ENCODE peak calls at places on chromosomes 12 and 14, in ten cellular contexts. T is NCI-H460; H is cardiac fibroblast; N is lung; V is mesothelial cell of epicardium; L is NT2/D1; Z is activated naive CD8-positive, alpha-beta T cell treated with anti-CD3 and anti-CD28 coated beads for 36 hours; C is transverse colon; I is Daoy; A is astrocyte of the spinal cord. Q is an unnamed sample.

GRCh38 chr14:100128688-100129087 is 30.8 kb downstream of the DEGS2 start:
- DNase-seq in T (no peak), H (no peak), N (no peak), V (no peak), L (no peak), Z (no peak), C (no peak), I (no peak), A (no peak), Q (no peak)

GRCh38 chr14:54652188-54652889 is 85.4 kb downstream of the SAMD4A start:
- DNase-seq in T (peak), H (peak), N (peak), V (peak), L (peak), Z (no peak), C (peak), I (peak), A (peak), Q (no peak)

GRCh38 chr14:33968722-33969121 is 17.8 kb upstream of the EGLN3 start:
- DNase-seq in T (no peak), H (no peak), N (no peak), V (no peak), L (no peak), Z (no peak), C (no peak), I (no peak), A (no peak), Q (no peak)

GRCh38 chr12:11862794-11863193 is 207.9 kb upstream of the BCL2L14 start:
- DNase-seq in T (no peak), H (peak), N (no peak), V (no peak), L (no peak), Z (no peak), C (no peak), I (peak), A (peak), Q (no peak)

GRCh38 chr14:103725739-103726395 is 10.3 kb downstream of the ZFYVE21 start:
- DNase-seq in T (no peak), H (no peak), N (no peak), V (no peak), L (no peak), Z (no peak), C (no peak), I (no peak), A (no peak), Q (no peak)

GRCh38 chr14:91280129-91280528 is 35.6 kb upstream of the GPR68 start:
- DNase-seq in T (no peak), H (no peak), N (no peak), V (no peak), L (no peak), Z (no peak), C (no peak), I (no peak), A (no peak), Q (peak)

GRCh38 chr12:110546339-110546738 is 36.8 kb downstream of the PPTC7 start:
- DNase-seq in T (no peak), H (peak), N (no peak), V (no peak), L (no peak), Z (no peak), C (no peak), I (peak), A (peak), Q (no peak)

GRCh38 chr12:115407036-115407435 is 723.1 kb upstream of the TBX3 start:
- DNase-seq in T (no peak), H (no peak), N (no peak), V (no peak), L (no peak), Z (no peak), C (no peak), I (no peak), A (no peak), Q (peak)

GRCh38 chr12:75489613-75490210 is 9.2 kb downstream of the GLIPR1 start:
- DNase-seq in T (no peak), H (peak), N (no peak), V (no peak), L (no peak), Z (peak), C (no peak), I (peak), A (peak), Q (no peak)

GRCh38 chr14:100442036-100442435 is 118.9 kb downstream of the SLC25A47 start:
- DNase-seq in T (no peak), H (no peak), N (no peak), V (no peak), L (no peak), Z (no peak), C (no peak), I (no peak), A (no peak), Q (no peak)

GRCh38 chr14:35909675-35910074 is 83.5 kb downstream of the BRMS1L start:
- DNase-seq in T (no peak), H (no peak), N (no peak), V (no peak), L (no peak), Z (no peak), C (peak), I (no peak), A (no peak), Q (no peak)